ENCODE peak calls at places on chromosomes 12 and 14, in six cellular contexts. Z, W, Y, M, B and K are unnamed samples.

GRCh38 chr14:36365766-36366165 is 45.3 kb upstream of the MBIP start:
- DNase-seq in W (no peak), Y (no peak), Z (no peak), M (no peak), B (no peak), K (no peak)

GRCh38 chr14:74655597-74656389 is 43.8 kb upstream of the LTBP2 start:
- DNase-seq in W (no peak), M (no peak), B (peak; percentile 44), Z (peak; percentile 82), Y (no peak), K (no peak)

GRCh38 chr14:94545131-94545841 is 16.0 kb upstream of the SERPINA4 start:
- DNase-seq in Y (no peak), W (no peak), M (no peak), B (no peak), Z (peak; percentile 51), K (no peak)

GRCh38 chr14:79581912-79582576 is 629.3 kb downstream of the DIO2 start:
- DNase-seq in Y (no peak), M (no peak), Z (peak; percentile 28), W (no peak), B (peak; percentile 32), K (no peak)

GRCh38 chr12:6735448-6736191 is 11.8 kb downstream of the COPS7A start:
- DNase-seq in B (peak; percentile 65), Y (peak; percentile 58), Z (peak; percentile 77), M (peak; percentile 77), W (peak; percentile 77), K (peak; percentile 82)

GRCh38 chr12:74365178-74365964 is 172.3 kb upstream of the ATXN7L3B start:
- DNase-seq in W (peak; percentile 38), B (peak; percentile 51), Y (no peak), Z (peak; percentile 68), M (no peak), K (no peak)

GRCh38 chr12:89880695-89881350 is 172.2 kb upstream of the ATP2B1 start:
- DNase-seq in W (peak; percentile 75), Z (no peak), M (no peak), Y (no peak), B (no peak), K (peak; percentile 82)

GRCh38 chr12:68796399-68796798 is 11.6 kb upstream of the MDM2 start:
- DNase-seq in B (no peak), W (no peak), M (no peak), Y (no peak), Z (no peak), K (no peak)

GRCh38 chr12:116138380-116138779 is 139.1 kb downstream of the MED13L start:
- DNase-seq in B (no peak), Y (no peak), M (no peak), Z (peak; percentile 57), W (no peak), K (no peak)

GRCh38 chr12:55694651-55695050 is 13.1 kb downstream of the ITGA7 start:
- DNase-seq in M (no peak), B (no peak), W (no peak), Y (no peak), Z (no peak), K (no peak)

GRCh38 chr14:81033841-81034240 is 78.4 kb downstream of the TSHR start:
- DNase-seq in Z (no peak), Y (peak; percentile 26), M (no peak), B (no peak), W (no peak), K (no peak)

GRCh38 chr12:72679147-72679757 is 407.1 kb downstream of the TRHDE start:
- DNase-seq in M (no peak), B (no peak), Y (no peak), W (no peak), Z (no peak), K (no peak)

GRCh38 chr14:101596742-101597141 is 35.4 kb downstream of the DIO3 start:
- DNase-seq in Y (no peak), M (no peak), Z (no peak), B (no peak), W (no peak), K (no peak)

GRCh38 chr14:31510855-31511254 is 23.0 kb upstream of the GPR33 start:
- DNase-seq in W (no peak), Y (no peak), M (no peak), B (no peak), Z (no peak), K (no peak)

GRCh38 chr12:97944576-97944975 is 482.0 kb downstream of the RMST start:
- DNase-seq in Z (peak; percentile 55), B (no peak), W (no peak), M (no peak), Y (no peak), K (no peak)

GRCh38 chr12:54459355-54459754 is 14.0 kb downstream of the GTSF1 start:
- DNase-seq in B (peak; percentile 10), W (no peak), M (no peak), Y (no peak), Z (no peak), K (no peak)

GRCh38 chr14:99230271-99231141 is 41.5 kb downstream of the BCL11B start:
- DNase-seq in Z (no peak), B (no peak), Y (no peak), M (no peak), W (peak; percentile 92), K (peak; percentile 84)

GRCh38 chr14:90697577-90698206 is 118.5 kb downstream of the TTC7B start:
- DNase-seq in W (peak; percentile 83), M (peak; percentile 84), B (peak; percentile 86), Y (peak; percentile 86), Z (peak; percentile 79), K (peak; percentile 92)

GRCh38 chr14:85531594-85532391 is 1.8 kb downstream of the FLRT2 start:
- DNase-seq in B (peak; percentile 86), W (peak; percentile 13), Y (peak; percentile 76), M (peak; percentile 60), Z (peak; percentile 85), K (peak; percentile 79)

DNA sequence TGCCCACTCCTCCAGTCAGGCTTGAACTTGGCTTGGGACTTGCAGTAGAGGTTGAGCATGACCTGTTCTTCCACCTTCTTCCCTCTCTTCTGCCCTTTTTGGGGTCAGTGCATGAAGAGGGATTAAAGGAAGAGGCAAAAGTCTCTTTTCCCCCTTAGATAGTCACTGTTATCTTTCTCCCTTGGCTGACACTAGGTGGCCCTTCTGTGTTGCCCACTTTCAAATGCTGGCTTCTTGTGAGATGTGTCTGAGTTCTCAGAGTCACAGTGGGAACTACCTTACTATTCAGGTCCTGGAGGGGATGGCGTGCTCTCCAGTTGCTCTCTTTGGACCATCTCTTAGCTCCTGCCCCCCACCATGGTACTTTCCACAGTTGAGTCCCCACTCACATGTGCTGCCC is 73.6 kb downstream of the GPR65 start:
- DNase-seq in W (no peak), B (no peak), M (no peak), Z (no peak), Y (no peak), K (no peak)
- TF ChIP-seq CTCF in W (no peak), B (no peak), M (no peak), Z (no peak), Y (no peak), K (no peak)

GRCh38 chr14:56293506-56293905 is 175.3 kb downstream of the PELI2 start:
- DNase-seq in Z (no peak), M (no peak), Y (no peak), W (no peak), B (no peak), K (no peak)

GRCh38 chr14:56297449-56297848 is 179.2 kb downstream of the PELI2 start:
- DNase-seq in M (no peak), Y (no peak), Z (no peak), B (no peak), W (no peak), K (no peak)

GRCh38 chr14:56295743-56296142 is 177.5 kb downstream of the PELI2 start:
- DNase-seq in W (no peak), M (no peak), B (no peak), Y (no peak), Z (no peak), K (no peak)

GRCh38 chr14:56290195-56290594 is 172.0 kb downstream of the PELI2 start:
- DNase-seq in M (no peak), Y (no peak), B (no peak), W (no peak), Z (no peak), K (no peak)

DNA sequence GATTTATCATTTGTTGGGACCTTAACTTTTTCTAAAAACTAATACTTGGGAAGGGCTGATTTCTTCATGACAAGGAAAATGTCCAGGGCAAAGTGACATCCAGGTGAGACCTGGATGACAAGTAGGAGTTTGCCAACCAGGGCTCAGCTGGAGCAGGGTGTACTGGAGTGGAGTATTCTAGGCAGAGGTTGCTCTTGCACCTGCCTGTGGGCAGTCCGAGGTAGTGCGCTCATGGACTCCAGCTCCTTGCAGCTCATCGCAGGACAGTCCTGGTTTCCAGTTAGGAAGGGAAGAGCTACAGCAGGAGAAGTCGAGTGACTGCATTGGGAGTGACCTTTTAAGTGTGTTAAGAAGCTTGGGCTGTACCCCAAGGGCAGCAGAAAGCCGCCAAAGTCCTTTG is 175.9 kb downstream of the PELI2 start:
- DNase-seq in W (no peak), Z (no peak), Y (no peak), B (no peak), M (no peak), K (no peak)
- TF ChIP-seq CTCF in W (no peak), Z (no peak), Y (no peak), B (no peak), M (no peak), K (no peak)

GRCh38 chr14:103905861-103906456 is 22.3 kb upstream of the TDRD9 start:
- DNase-seq in M (no peak), W (peak; percentile 50), Z (no peak), B (no peak), Y (no peak), K (peak; percentile 69)
- TF ChIP-seq CTCF in M (no peak), W (peak; percentile 12), Z (no peak), B (peak; percentile 21), Y (no peak), K (no peak)

GRCh38 chr12:81141220-81141619 is 63.3 kb downstream of the ACSS3 start:
- DNase-seq in W (no peak), Y (no peak), M (no peak), Z (no peak), B (no peak), K (no peak)

GRCh38 chr12:81143057-81143456 is 65.2 kb downstream of the ACSS3 start:
- DNase-seq in B (no peak), Y (no peak), Z (no peak), M (no peak), W (no peak), K (no peak)

GRCh38 chr12:81147286-81147919 is 69.5 kb downstream of the ACSS3 start:
- DNase-seq in M (no peak), B (no peak), Z (no peak), W (no peak), Y (no peak), K (no peak)

DNA sequence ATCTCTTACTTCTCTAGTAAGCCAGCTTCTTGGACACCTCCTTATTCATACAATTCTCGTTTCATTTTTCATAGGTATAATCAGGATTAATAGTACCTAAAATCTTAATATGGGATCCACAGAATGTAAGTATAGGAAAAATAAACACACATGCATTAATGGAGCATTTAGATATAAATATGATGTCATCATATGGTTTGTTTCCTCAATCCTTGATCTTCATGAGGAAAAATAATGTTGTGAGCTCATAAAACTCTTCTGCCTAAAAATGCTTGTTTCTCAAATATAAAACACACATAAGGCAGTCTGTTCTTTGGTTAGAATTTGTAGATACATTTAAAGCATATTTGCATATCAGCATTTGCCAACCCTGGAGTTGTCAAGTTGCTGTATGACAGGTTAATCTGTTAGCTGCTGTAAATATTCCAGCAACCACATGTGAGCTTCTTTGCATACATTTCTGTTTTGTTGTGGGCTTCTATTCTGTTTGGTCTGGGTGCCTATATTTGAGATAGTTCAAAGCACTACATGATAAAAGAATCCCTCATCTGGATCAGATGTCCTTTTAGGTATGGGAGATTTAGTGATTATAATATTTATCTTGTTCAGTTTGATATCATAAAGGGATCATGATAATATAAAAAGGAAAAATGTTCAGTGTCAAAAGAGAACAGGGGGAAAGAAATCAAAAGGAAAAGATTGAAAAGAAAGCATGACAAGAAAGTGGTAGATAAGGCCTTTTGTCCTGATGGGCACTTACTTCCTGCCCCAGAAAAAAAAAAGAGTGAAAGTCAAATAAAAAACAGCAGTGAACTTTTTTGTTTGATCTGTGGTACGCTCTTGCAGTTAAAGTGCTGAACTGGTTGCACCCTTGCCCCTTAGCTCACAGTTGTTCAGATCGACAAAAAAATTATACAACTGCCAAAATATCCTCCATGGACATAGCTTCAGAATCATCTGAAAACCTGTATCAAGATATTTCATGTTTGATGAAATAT is 68.6 kb downstream of the ACSS3 start:
- DNase-seq in M (no peak), B (no peak), Y (no peak), Z (no peak), W (no peak), K (no peak)
- TF ChIP-seq CTCF in M (no peak), B (no peak), Y (no peak), Z (no peak), W (no peak), K (no peak)